ENCODE peak calls at places on chromosomes 1 and 21, in six cellular contexts. One of them, this sample, is unnamed.

GRCh38 chr1:19220080-19220846 is 10.2 kb upstream of the UBR4 start:
- DNase-seq in activated CD8-positive, alpha-beta memory T cell treated with anti-CD3 and anti-CD28 coated beads for 4 hours: no peak
- DNase-seq in choroid plexus epithelial cell: no peak
- DNase-seq in NB4: no peak
- DNase-seq in spleen: no peak
- DNase-seq in thoracic aorta: no peak
- DNase-seq in this sample: no peak

GRCh38 chr1:60936052-60936619 is 146.2 kb upstream of the NFIA start:
- DNase-seq in activated CD8-positive, alpha-beta memory T cell treated with anti-CD3 and anti-CD28 coated beads for 4 hours: no peak
- DNase-seq in choroid plexus epithelial cell: no peak
- DNase-seq in NB4: no peak
- DNase-seq in spleen: no peak
- DNase-seq in thoracic aorta: no peak
- DNase-seq in this sample: no peak

GRCh38 chr1:6245869-6246496 is 2.0 kb downstream of the HES3 start:
- DNase-seq in activated CD8-positive, alpha-beta memory T cell treated with anti-CD3 and anti-CD28 coated beads for 4 hours: no peak
- DNase-seq in choroid plexus epithelial cell: no peak
- DNase-seq in NB4: no peak
- DNase-seq in spleen: no peak
- DNase-seq in thoracic aorta: no peak
- DNase-seq in this sample: peak; percentile 88

GRCh38 chr1:1437904-1438376 is 2.5 kb downstream of the VWA1 start:
- DNase-seq in activated CD8-positive, alpha-beta memory T cell treated with anti-CD3 and anti-CD28 coated beads for 4 hours: no peak
- DNase-seq in choroid plexus epithelial cell: no peak
- DNase-seq in NB4: peak; percentile 95
- DNase-seq in spleen: no peak
- DNase-seq in thoracic aorta: no peak
- DNase-seq in this sample: no peak

GRCh38 chr1:219876798-219877209 is 51.6 kb downstream of the SLC30A10 start:
- DNase-seq in activated CD8-positive, alpha-beta memory T cell treated with anti-CD3 and anti-CD28 coated beads for 4 hours: no peak
- DNase-seq in choroid plexus epithelial cell: peak; percentile 41
- DNase-seq in NB4: peak; percentile 30
- DNase-seq in spleen: no peak
- DNase-seq in thoracic aorta: no peak
- DNase-seq in this sample: peak; percentile 67

GRCh38 chr1:65792671-65793358 is at the start of gene PDE4B:
- DNase-seq in activated CD8-positive, alpha-beta memory T cell treated with anti-CD3 and anti-CD28 coated beads for 4 hours: no peak
- DNase-seq in choroid plexus epithelial cell: peak; percentile 27
- DNase-seq in NB4: no peak
- DNase-seq in spleen: peak; percentile 74
- DNase-seq in thoracic aorta: no peak
- DNase-seq in this sample: no peak

GRCh38 chr1:32431736-32432400 is 33.0 kb upstream of the ZBTB8B start:
- DNase-seq in activated CD8-positive, alpha-beta memory T cell treated with anti-CD3 and anti-CD28 coated beads for 4 hours: no peak
- DNase-seq in choroid plexus epithelial cell: no peak
- DNase-seq in NB4: no peak
- DNase-seq in spleen: no peak
- DNase-seq in thoracic aorta: no peak
- DNase-seq in this sample: peak; percentile 36

GRCh38 chr1:174998569-174999215 is 1.1 kb upstream of the CACYBP start:
- DNase-seq in activated CD8-positive, alpha-beta memory T cell treated with anti-CD3 and anti-CD28 coated beads for 4 hours: peak; percentile 9
- DNase-seq in choroid plexus epithelial cell: peak; percentile 74
- DNase-seq in NB4: peak; percentile 81
- DNase-seq in spleen: peak; percentile 83
- DNase-seq in thoracic aorta: no peak
- DNase-seq in this sample: peak; percentile 92

GRCh38 chr1:42736152-42736551 is 3.9 kb downstream of the CLDN19 start:
- DNase-seq in activated CD8-positive, alpha-beta memory T cell treated with anti-CD3 and anti-CD28 coated beads for 4 hours: no peak
- DNase-seq in choroid plexus epithelial cell: peak; percentile 26
- DNase-seq in NB4: peak; percentile 40
- DNase-seq in spleen: no peak
- DNase-seq in thoracic aorta: no peak
- DNase-seq in this sample: peak; percentile 54

GRCh38 chr1:241639653-241640148 is 468 bp downstream of the CHML start:
- DNase-seq in activated CD8-positive, alpha-beta memory T cell treated with anti-CD3 and anti-CD28 coated beads for 4 hours: no peak
- DNase-seq in choroid plexus epithelial cell: peak; percentile 51
- DNase-seq in NB4: peak; percentile 66
- DNase-seq in spleen: peak; percentile 91
- DNase-seq in thoracic aorta: no peak
- DNase-seq in this sample: no peak

GRCh38 chr21:45545691-45546531 is 3.7 kb upstream of the SLC19A1 start:
- DNase-seq in activated CD8-positive, alpha-beta memory T cell treated with anti-CD3 and anti-CD28 coated beads for 4 hours: no peak
- DNase-seq in choroid plexus epithelial cell: no peak
- DNase-seq in NB4: no peak
- DNase-seq in spleen: peak; percentile 69
- DNase-seq in thoracic aorta: no peak
- DNase-seq in this sample: no peak

GRCh38 chr21:32807717-32808380 is 36.3 kb upstream of the PAXBP1 start:
- DNase-seq in activated CD8-positive, alpha-beta memory T cell treated with anti-CD3 and anti-CD28 coated beads for 4 hours: no peak
- DNase-seq in choroid plexus epithelial cell: peak; percentile 24
- DNase-seq in NB4: peak; percentile 21
- DNase-seq in spleen: no peak
- DNase-seq in thoracic aorta: no peak
- DNase-seq in this sample: no peak

GRCh38 chr21:42472521-42472920 is 23.5 kb downstream of the RSPH1 start:
- DNase-seq in activated CD8-positive, alpha-beta memory T cell treated with anti-CD3 and anti-CD28 coated beads for 4 hours: no peak
- DNase-seq in choroid plexus epithelial cell: no peak
- DNase-seq in NB4: no peak
- DNase-seq in spleen: no peak
- DNase-seq in thoracic aorta: no peak
- DNase-seq in this sample: no peak